ENCODE peak calls at places on chromosomes 1 and 21, in eight cellular contexts. E is PC-3, X is HCT116, I is GM23248, M is H1, N is MM.1S, B is neural progenitor cell, A is PC-9. P is an unnamed sample.
A peak's percentile ranks its signal among the peaks of the same experiment; 100 is the strongest.

GRCh38 chr1:213687802-213688201 is 300.0 kb upstream of the PROX1 start:
- DNase-seq in E (no peak), X (no peak), I (no peak), M (no peak), N (no peak), B (no peak), A (no peak), P (no peak)

GRCh38 chr1:241985787-241986186 is 13.1 kb downstream of the MAP1LC3C start:
- DNase-seq in E (peak; percentile 79), X (peak; percentile 38), I (peak; percentile 73), M (no peak), N (peak; percentile 64), B (peak; percentile 65), A (no peak), P (peak; percentile 31)

GRCh38 chr21:41834926-41835663 is 44.0 kb downstream of the PRDM15 start:
- DNase-seq in E (no peak), X (no peak), I (no peak), M (no peak), N (no peak), B (no peak), A (no peak), P (no peak)

GRCh38 chr1:36203554-36204346 is 20.5 kb upstream of the THRAP3 start:
- DNase-seq in E (no peak), X (no peak), I (peak; percentile 75), M (no peak), N (no peak), B (peak; percentile 55), A (peak; percentile 63), P (no peak)

GRCh38 chr1:89609781-89610456 is 23.0 kb upstream of the LRRC8C start:
- DNase-seq in E (no peak), X (no peak), I (no peak), M (no peak), N (no peak), B (no peak), A (no peak), P (no peak)

GRCh38 chr21:40011371-40011770 is 144.1 kb downstream of the PCP4 start:
- DNase-seq in E (no peak), X (no peak), I (no peak), M (no peak), N (no peak), B (no peak), A (no peak), P (no peak)

GRCh38 chr1:187921426-187921825 is 1092.7 kb downstream of the PLA2G4A start:
- DNase-seq in E (no peak), X (no peak), I (no peak), M (no peak), N (no peak), B (no peak), A (no peak), P (no peak)

GRCh38 chr1:42962641-42963377 is 4.1 kb upstream of the SLC2A1 start:
- DNase-seq in E (peak; percentile 69), X (no peak), I (peak; percentile 67), M (peak; percentile 84), N (no peak), B (peak; percentile 84), A (no peak), P (no peak)

GRCh38 chr1:237737938-237738610 is 152.6 kb downstream of the ZP4 start:
- DNase-seq in E (no peak), X (no peak), I (no peak), M (no peak), N (no peak), B (no peak), A (no peak), P (no peak)

GRCh38 chr21:38913120-38913975 is 107.6 kb downstream of the ETS2 start:
- DNase-seq in E (peak; percentile 85), X (peak; percentile 77), I (peak; percentile 84), M (no peak), N (no peak), B (peak; percentile 64), A (peak; percentile 87), P (peak; percentile 35)

GRCh38 chr1:226939439-226940028 is 560 bp upstream of the COQ8A start:
- DNase-seq in E (peak; percentile 66), X (no peak), I (no peak), M (no peak), N (peak; percentile 87), B (peak; percentile 74), A (peak; percentile 44), P (no peak)

GRCh38 chr1:31798433-31799195 is 17.2 kb downstream of the SPOCD1 start:
- DNase-seq in E (peak; percentile 87), X (no peak), I (peak; percentile 94), M (no peak), N (no peak), B (no peak), A (peak; percentile 95), P (peak; percentile 88)

GRCh38 chr21:32611471-32611997 is 643 bp downstream of the CFAP298 start:
- DNase-seq in E (peak; percentile 17), X (no peak), I (peak; percentile 71), M (no peak), N (peak; percentile 71), B (peak; percentile 57), A (no peak), P (peak; percentile 39)

GRCh38 chr1:111798580-111798979 is 42.9 kb downstream of the DDX20 start:
- DNase-seq in E (no peak), X (no peak), I (no peak), M (no peak), N (no peak), B (no peak), A (no peak), P (no peak)

GRCh38 chr1:111515291-111516007 is 12.0 kb upstream of the ADORA3 start:
- DNase-seq in E (no peak), X (no peak), I (peak; percentile 78), M (no peak), N (no peak), B (no peak), A (no peak), P (peak; percentile 65)

GRCh38 chr1:24077278-24077978 is 34.5 kb downstream of the MYOM3 start:
- DNase-seq in E (no peak), X (no peak), I (no peak), M (no peak), N (no peak), B (no peak), A (no peak), P (no peak)

GRCh38 chr21:36692125-36692843 is 6.6 kb upstream of the SIM2 start:
- DNase-seq in E (no peak), X (no peak), I (no peak), M (no peak), N (no peak), B (peak; percentile 71), A (no peak), P (no peak)
- TF ChIP-seq EZH2 in E (no peak), X (no peak), I (peak; percentile 91), M (peak; percentile 92), N (no peak), B (peak; percentile 53), A (no peak), P (no peak)

DNA sequence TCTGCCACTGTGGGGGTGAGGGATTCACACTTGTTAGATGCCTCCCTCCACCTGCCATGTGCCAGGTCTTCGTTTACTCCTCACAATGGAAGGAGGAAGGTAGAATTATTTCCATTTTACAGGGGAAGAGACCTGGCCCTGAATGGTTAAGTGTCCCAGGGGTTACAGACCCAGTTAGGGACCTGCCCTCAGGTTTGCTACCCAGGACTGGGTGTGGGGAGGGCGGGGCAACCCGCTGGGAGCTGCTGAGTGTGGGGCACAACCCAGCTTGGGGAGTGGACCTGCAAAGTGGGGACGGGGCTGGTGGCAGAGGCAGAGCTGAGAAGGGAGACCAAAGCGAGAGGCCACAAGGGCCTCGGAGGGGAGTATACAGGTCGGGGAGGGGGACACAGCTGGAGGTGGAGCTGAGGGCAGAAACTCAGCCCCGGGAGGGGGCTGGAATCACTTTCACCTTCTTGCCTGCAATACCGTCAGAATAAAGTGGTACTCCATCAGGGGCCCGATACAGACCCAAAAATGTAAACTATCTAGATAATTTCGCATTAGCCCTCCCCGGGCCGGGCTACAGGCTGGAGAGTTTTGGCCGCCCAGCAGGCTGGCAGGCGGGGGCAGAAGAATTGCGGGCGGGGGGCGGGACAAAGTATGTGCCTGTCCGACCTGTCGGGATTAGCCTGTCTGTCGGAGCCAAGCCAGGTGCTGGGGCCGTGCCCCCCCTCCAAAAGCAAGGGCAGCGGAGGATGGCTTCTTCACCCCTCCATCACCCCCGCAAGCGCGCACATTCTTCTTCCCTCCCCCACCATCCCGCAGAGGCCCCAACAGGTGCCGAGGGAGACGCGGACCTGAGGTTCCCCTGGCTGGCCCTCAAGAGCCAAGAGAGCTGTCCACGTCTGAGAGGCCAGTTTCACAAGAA is 1.4 kb downstream of the RSPO1 start:
- DNase-seq in E (no peak), X (no peak), I (peak; percentile 12), M (no peak), N (no peak), B (peak; percentile 46), A (no peak), P (no peak)
- TF ChIP-seq EZH2 in E (peak; percentile 85), X (no peak), I (peak; percentile 5), M (no peak), N (no peak), B (no peak), A (no peak), P (no peak)

GRCh38 chr1:26360051-26360806 is 6.3 kb upstream of the CRYBG2 start:
- DNase-seq in E (no peak), X (no peak), I (no peak), M (no peak), N (no peak), B (peak; percentile 74), A (no peak), P (no peak)
- TF ChIP-seq EZH2 in E (no peak), X (no peak), I (peak; percentile 28), M (no peak), N (no peak), B (peak; percentile 76), A (no peak), P (peak; percentile 78)

GRCh38 chr1:18644469-18645171 is 14.0 kb downstream of the PAX7 start:
- DNase-seq in E (no peak), X (no peak), I (no peak), M (no peak), N (no peak), B (no peak), A (no peak), P (no peak)
- TF ChIP-seq EZH2 in E (no peak), X (no peak), I (no peak), M (peak; percentile 49), N (no peak), B (peak; percentile 67), A (no peak), P (no peak)

GRCh38 chr1:34149501-34149900 is 15.5 kb downstream of the CSMD2 start:
- DNase-seq in E (no peak), X (no peak), I (no peak), M (no peak), N (no peak), B (peak; percentile 89), A (no peak), P (no peak)
- TF ChIP-seq EZH2 in E (no peak), X (no peak), I (no peak), M (no peak), N (no peak), B (no peak), A (no peak), P (no peak)

P was measured in endothelial cell of umbilical vein.